ENCODE peak calls at places on chromosome 7, in seven cellular contexts. T is psoas muscle, K is tibial artery, B is GM23338, M is upper lobe of right lung, D is fibroblast of lung, G is Peyer's patch. W is an unnamed sample.

GRCh38 chr7:5678295-5679046 is 103.0 kb downstream of the RNF216 start:
- DNase-seq in D (no peak), T (no peak), M (no peak), B (peak), G (no peak), K (no peak), W (no peak)

GRCh38 chr7:90834771-90835170 is 238.7 kb downstream of the CDK14 start:
- DNase-seq in T (no peak), B (no peak), G (no peak), D (no peak), K (no peak), M (no peak), W (no peak)

GRCh38 chr7:118288098-118288497 is 63.6 kb downstream of the ANKRD7 start:
- DNase-seq in B (no peak), G (no peak), K (no peak), T (no peak), D (no peak), M (no peak), W (no peak)

GRCh38 chr7:137656850-137657232 is 189.9 kb downstream of the DGKI start:
- DNase-seq in D (no peak), G (no peak), M (no peak), K (no peak), B (no peak), T (no peak), W (no peak)

GRCh38 chr7:69335331-69335730 is 262.9 kb upstream of the AUTS2 start:
- DNase-seq in T (no peak), K (no peak), G (no peak), M (no peak), B (peak), D (no peak), W (no peak)

GRCh38 chr7:44276571-44277101 is 48.8 kb downstream of the CAMK2B start:
- DNase-seq in T (peak), B (no peak), K (peak), M (peak), G (peak), D (no peak), W (no peak)

GRCh38 chr7:114865564-114865963 is 56.3 kb upstream of the MDFIC start:
- DNase-seq in M (peak), D (peak), G (no peak), T (peak), B (peak), K (peak), W (peak)

GRCh38 chr7:89085580-89085979 is 290.0 kb upstream of the TEX47 start:
- DNase-seq in D (no peak), K (no peak), T (no peak), G (no peak), M (no peak), B (no peak), W (no peak)

GRCh38 chr7:105885386-105886111 is 9.2 kb upstream of the ATXN7L1 start:
- DNase-seq in D (peak), T (no peak), G (no peak), M (no peak), K (no peak), B (no peak), W (no peak)

GRCh38 chr7:151727579-151728285 is 149.2 kb downstream of the PRKAG2 start:
- DNase-seq in K (peak), T (peak), D (peak), B (no peak), M (no peak), G (peak), W (peak)

GRCh38 chr7:111756687-111757178 is 194.4 kb upstream of the IMMP2L start:
- DNase-seq in K (peak), T (peak), D (peak), B (peak), G (peak), M (peak), W (peak)

GRCh38 chr7:126700807-126701604 is 551.7 kb downstream of the GRM8 start:
- DNase-seq in D (peak), M (no peak), G (no peak), K (no peak), T (no peak), B (peak), W (peak)

GRCh38 chr7:19268737-19269136 is 123.5 kb upstream of the FERD3L start:
- DNase-seq in D (peak), G (no peak), K (no peak), T (no peak), M (no peak), B (no peak), W (no peak)

GRCh38 chr7:1503816-1504775 is at the start of gene INTS1:
- DNase-seq in K (peak), G (peak), T (peak), M (peak), B (peak), D (peak), W (peak)

GRCh38 chr7:44282601-44283171 is 42.7 kb downstream of the CAMK2B start:
- DNase-seq in B (no peak), G (peak), T (peak), D (no peak), M (peak), K (peak), W (no peak)

GRCh38 chr7:16650266-16650665 is 4.3 kb downstream of the BZW2 start:
- DNase-seq in D (no peak), B (no peak), G (no peak), T (no peak), M (no peak), K (no peak), W (no peak)

GRCh38 chr7:36209814-36210183 is 56.7 kb downstream of the EEPD1 start:
- DNase-seq in M (no peak), D (no peak), T (no peak), B (no peak), G (no peak), K (no peak), W (no peak)

GRCh38 chr7:5692112-5692844 is 89.2 kb downstream of the RNF216 start:
- DNase-seq in M (no peak), D (peak), K (peak), B (no peak), T (peak), G (no peak), W (no peak)

GRCh38 chr7:5284304-5285281 is 1.9 kb downstream of the SLC29A4 start:
- DNase-seq in M (peak), D (peak), T (no peak), K (no peak), G (no peak), B (peak), W (no peak)

GRCh38 chr7:18541189-18541870 is 45.8 kb downstream of the HDAC9 start:
- DNase-seq in M (no peak), G (no peak), T (peak), K (peak), D (peak), B (no peak), W (peak)

GRCh38 chr7:13963925-13964324 is 25.5 kb downstream of the ETV1 start:
- DNase-seq in B (peak), K (no peak), M (no peak), T (no peak), G (no peak), D (no peak), W (no peak)

GRCh38 chr7:137873524-137873923 is 26.8 kb upstream of the DGKI start:
- DNase-seq in T (no peak), B (no peak), M (no peak), D (no peak), K (no peak), G (no peak), W (no peak)

GRCh38 chr7:151248191-151249033 is at the start of gene SMARCD3:
- DNase-seq in T (peak), M (peak), G (peak), D (peak), B (peak), K (peak), W (peak)

GRCh38 chr7:110397927-110398660 is 692.8 kb upstream of the LRRN3 start:
- DNase-seq in T (no peak), D (no peak), M (no peak), G (no peak), B (peak), K (no peak), W (no peak)

GRCh38 chr7:106813705-106814305 is 51.3 kb upstream of the PIK3CG start:
- DNase-seq in G (no peak), T (no peak), D (no peak), K (no peak), B (no peak), M (no peak), W (no peak)

GRCh38 chr7:105141068-105141467 is 127.1 kb downstream of the KMT2E start:
- DNase-seq in B (peak), G (no peak), T (no peak), K (no peak), D (peak), M (no peak), W (no peak)

GRCh38 chr7:16730937-16731336 is 22.6 kb upstream of the TSPAN13 start:
- DNase-seq in B (no peak), D (no peak), T (no peak), M (no peak), K (no peak), G (no peak), W (no peak)

GRCh38 chr7:134458341-134458805 is 527 bp downstream of the AKR1B1 start:
- DNase-seq in D (peak), B (peak), K (peak), M (peak), T (peak), G (peak), W (peak)

GRCh38 chr7:130377178-130377577 is 3.1 kb upstream of the CPA1 start:
- DNase-seq in T (no peak), B (no peak), K (no peak), M (no peak), G (no peak), D (no peak), W (no peak)

GRCh38 chr7:38105874-38106483 is 72.1 kb upstream of the STARD3NL start:
- DNase-seq in T (no peak), K (no peak), M (no peak), B (peak), G (no peak), D (peak), W (no peak)

GRCh38 chr7:143419880-143420279 is 11.2 kb upstream of the EPHA1 start:
- DNase-seq in T (no peak), D (no peak), K (no peak), G (no peak), B (no peak), M (no peak), W (no peak)

GRCh38 chr7:4650471-4651047 is 31.5 kb upstream of the FOXK1 start:
- DNase-seq in B (peak), T (peak), M (no peak), K (no peak), G (no peak), D (peak), W (no peak)

GRCh38 chr7:137440434-137440830 is 96.9 kb upstream of the PTN start:
- DNase-seq in T (no peak), M (no peak), G (no peak), D (no peak), B (no peak), K (no peak), W (no peak)

GRCh38 chr7:2164646-2165045 is 68.1 kb downstream of the MAD1L1 start:
- DNase-seq in D (no peak), K (no peak), T (no peak), B (no peak), G (no peak), M (peak), W (no peak)

GRCh38 chr7:73521636-73522080 is 435 bp downstream of the BAZ1B start:
- DNase-seq in T (peak), M (peak), D (no peak), G (no peak), K (no peak), B (peak), W (no peak)

GRCh38 chr7:8063706-8064297 is 95.2 kb downstream of the GLCCI1 start:
- DNase-seq in M (no peak), K (no peak), G (no peak), D (peak), T (no peak), B (no peak), W (no peak)

GRCh38 chr7:2309889-2310331 is 4.3 kb downstream of the SNX8 start:
- DNase-seq in M (no peak), K (no peak), T (no peak), G (no peak), B (peak), D (peak), W (peak)

GRCh38 chr7:100951172-100951571 is 1.8 kb downstream of the MUC3A start:
- DNase-seq in K (no peak), M (no peak), B (peak), G (peak), D (no peak), T (no peak), W (no peak)
- TF ChIP-seq CTCF in K (no peak), M (no peak), B (peak), G (no peak), D (no peak), T (no peak), W (no peak)

GRCh38 chr7:41886257-41886905 is 183.5 kb upstream of the INHBA start:
- DNase-seq in T (peak), D (peak), B (no peak), G (no peak), M (no peak), K (peak), W (no peak)
- H3K27ac ChIP-seq in T (no peak), D (peak), B (no peak), G (no peak), M (peak), K (peak), W (no peak)

DNA sequence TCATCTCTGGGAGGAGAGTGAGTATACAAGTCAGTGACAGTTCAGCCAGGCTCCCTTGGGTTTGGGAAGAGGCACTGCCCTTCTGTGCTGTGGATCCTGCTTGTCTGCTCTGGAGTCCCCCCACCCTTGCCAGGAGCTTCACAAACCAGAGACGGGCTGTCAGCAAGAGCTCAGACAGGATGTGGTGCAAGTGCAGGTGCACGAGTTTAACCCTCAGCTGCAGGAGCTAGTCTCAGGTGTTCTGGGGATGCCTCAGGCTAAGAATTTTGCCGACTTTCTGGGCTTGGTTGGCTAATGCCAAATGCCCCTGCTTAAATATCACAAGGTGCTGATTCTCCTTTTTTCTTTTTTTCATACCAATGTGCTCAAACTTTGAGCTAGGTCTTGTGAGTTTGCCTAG is 22.3 kb downstream of the ZNF783 start:
- DNase-seq in M (no peak), K (no peak), G (no peak), B (peak), T (no peak), D (no peak), W (peak)
- H3K4me3 ChIP-seq in M (peak), K (no peak), G (no peak), B (peak), T (peak), D (no peak), W (no peak)

GRCh38 chr7:64630496-64630895 is 35.4 kb upstream of the ZNF107 start:
- DNase-seq in K (no peak), T (no peak), G (no peak), D (no peak), M (no peak), B (peak), W (no peak)
- TF ChIP-seq CTCF in K (peak), T (peak), G (peak), D (peak), M (peak), B (peak), W (peak)

GRCh38 chr7:27110163-27110976 is 7.9 kb upstream of the HOXA2 start:
- DNase-seq in T (peak), M (no peak), K (peak), G (peak), D (peak), B (peak), W (peak)
- H3K27ac ChIP-seq in T (peak), M (peak), K (peak), G (peak), D (peak), B (no peak), W (peak)

GRCh38 chr7:148986737-148987009 is 41.6 kb downstream of the PDIA4 start:
- DNase-seq in D (no peak), T (no peak), G (no peak), M (no peak), K (no peak), B (no peak), W (no peak)
- H3K4me3 ChIP-seq in D (no peak), T (peak), G (no peak), M (no peak), K (peak), B (peak), W (no peak)

GRCh38 chr7:94620703-94621118 is 35.2 kb downstream of the SGCE start:
- DNase-seq in T (peak), M (peak), B (no peak), K (peak), D (peak), G (no peak), W (peak)
- TF ChIP-seq CTCF in T (no peak), M (no peak), B (no peak), K (no peak), D (no peak), G (no peak), W (no peak)

DNA sequence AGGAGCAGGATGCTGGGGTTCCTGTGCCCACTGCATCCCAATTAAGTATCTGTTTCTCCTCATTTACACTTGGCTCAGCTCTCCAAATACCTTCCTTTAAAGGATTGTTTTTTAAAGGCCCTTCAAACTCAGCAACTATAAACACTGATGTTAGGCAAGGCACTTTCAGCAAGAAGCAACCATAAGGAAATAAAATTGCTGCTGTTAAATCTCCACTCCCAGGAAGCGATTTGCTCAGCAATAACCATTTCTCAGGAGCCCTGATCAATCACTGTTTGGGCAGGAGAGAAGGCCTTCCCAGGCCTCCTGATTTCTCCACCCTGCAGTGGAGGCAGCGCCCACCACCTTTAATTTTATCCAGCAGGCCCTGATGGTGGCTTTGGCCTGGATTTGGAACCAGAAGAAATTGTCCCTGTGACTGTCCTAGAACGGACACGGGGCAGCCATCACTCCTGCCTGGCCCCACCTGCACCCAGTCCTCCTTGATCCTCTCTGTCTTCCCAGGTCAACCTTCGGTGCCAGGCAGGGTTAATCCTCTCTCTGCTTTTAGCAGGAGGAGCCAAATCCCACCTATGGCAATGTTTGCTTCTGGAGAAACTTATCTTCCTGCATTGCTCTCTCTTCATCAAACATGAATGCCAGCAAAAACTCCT is 199.8 kb downstream of the PLXNA4 start:
- DNase-seq in K (no peak), G (no peak), T (no peak), M (no peak), B (no peak), D (no peak), W (no peak)
- H3K27ac ChIP-seq in K (no peak), G (no peak), T (no peak), M (no peak), B (no peak), D (no peak), W (no peak)